ENCODE peak calls at places on chromosomes 2 and 18, in four cellular contexts. One of them, this sample, is unnamed.

GRCh38 chr2:191127235-191127634 is 23.6 kb downstream of the STAT4 start:
- DNase-seq in substantia nigra: no peak
- DNase-seq in MV-4-11: no peak
- DNase-seq in neural crest cell: no peak
- DNase-seq in this sample: no peak

GRCh38 chr18:75107931-75108276 is 101.0 kb downstream of the PTGR3 start:
- DNase-seq in substantia nigra: no peak
- DNase-seq in MV-4-11: no peak
- DNase-seq in neural crest cell: no peak
- DNase-seq in this sample: no peak

GRCh38 chr2:32712870-32713269 is 85.0 kb downstream of the TTC27 start:
- DNase-seq in substantia nigra: no peak
- DNase-seq in MV-4-11: no peak
- DNase-seq in neural crest cell: no peak
- DNase-seq in this sample: no peak

GRCh38 chr2:61727746-61728145 is 126.1 kb downstream of the FAM161A start:
- DNase-seq in neural crest cell: no peak
- DNase-seq in substantia nigra: no peak
- DNase-seq in MV-4-11: no peak
- DNase-seq in this sample: no peak

GRCh38 chr2:74385396-74385795 is 5.3 kb upstream of the DCTN1 start:
- DNase-seq in MV-4-11: peak
- DNase-seq in substantia nigra: peak
- DNase-seq in neural crest cell: no peak
- DNase-seq in this sample: peak

GRCh38 chr2:40016151-40016885 is 237.3 kb upstream of the THUMPD2 start:
- DNase-seq in substantia nigra: no peak
- DNase-seq in neural crest cell: no peak
- DNase-seq in MV-4-11: no peak
- DNase-seq in this sample: no peak

GRCh38 chr2:234935311-234935710 is 16.5 kb upstream of the SH3BP4 start:
- DNase-seq in substantia nigra: no peak
- DNase-seq in MV-4-11: no peak
- DNase-seq in neural crest cell: no peak
- DNase-seq in this sample: no peak

GRCh38 chr2:86249176-86249842 is 50.1 kb downstream of the MRPL35 start:
- DNase-seq in neural crest cell: no peak
- DNase-seq in MV-4-11: peak
- DNase-seq in substantia nigra: no peak
- DNase-seq in this sample: no peak

GRCh38 chr18:8365528-8365927 is 243.7 kb upstream of the RAB12 start:
- DNase-seq in neural crest cell: no peak
- DNase-seq in MV-4-11: no peak
- DNase-seq in substantia nigra: no peak
- DNase-seq in this sample: no peak

GRCh38 chr2:142100967-142101366 is 29.8 kb downstream of the LRP1B start:
- DNase-seq in substantia nigra: no peak
- DNase-seq in neural crest cell: no peak
- DNase-seq in MV-4-11: no peak
- DNase-seq in this sample: no peak

GRCh38 chr2:9800975-9801723 is 42.1 kb upstream of the TAF1B start:
- DNase-seq in substantia nigra: no peak
- DNase-seq in neural crest cell: no peak
- DNase-seq in MV-4-11: peak
- DNase-seq in this sample: no peak

GRCh38 chr18:55287146-55287806 is 300.7 kb downstream of the TCF4 start:
- DNase-seq in MV-4-11: no peak
- DNase-seq in neural crest cell: no peak
- DNase-seq in substantia nigra: no peak
- DNase-seq in this sample: no peak

GRCh38 chr18:60549338-60549960 is 176.9 kb upstream of the MC4R start:
- DNase-seq in MV-4-11: peak
- DNase-seq in substantia nigra: no peak
- DNase-seq in neural crest cell: peak
- DNase-seq in this sample: no peak

GRCh38 chr18:7369006-7369405 is 138.1 kb downstream of the LRRC30 start:
- DNase-seq in substantia nigra: no peak
- DNase-seq in neural crest cell: no peak
- DNase-seq in MV-4-11: no peak
- DNase-seq in this sample: no peak